ENCODE peak calls at places on chromosome 11, in eight cellular contexts. M is cardiac muscle cell; X is HTR-8/SVneo; K is NCI-H748 treated with DMSO at 0.1 percent for 48 hours; S is NCI-H146; H is left cardiac atrium; F is fibroblast of lung; D is stimulated activated CD4-positive, alpha-beta T cell treated with anti-CD3 and anti-CD28 coated beads, Interleukin-4, amount 100 ng/mL, for 24 hours. P is an unnamed sample.
A peak's percentile ranks its signal among the peaks of the same experiment; 100 is the strongest.

GRCh38 chr11:11985016-11985715 is 23.3 kb downstream of the DKK3 start:
- DNase-seq in M (no peak), X (no peak), K (no peak), S (no peak), H (no peak), F (peak; percentile 70), D (no peak), P (no peak)

GRCh38 chr11:32658639-32659406 is 75.2 kb downstream of the EIF3M start:
- DNase-seq in M (no peak), X (no peak), K (no peak), S (no peak), H (no peak), F (peak; percentile 6), D (no peak), P (no peak)

GRCh38 chr11:126195119-126195518 is 16.3 kb downstream of the RPUSD4 start:
- DNase-seq in M (no peak), X (no peak), K (no peak), S (no peak), H (no peak), F (no peak), D (no peak), P (no peak)

GRCh38 chr11:96664108-96664507 is 274.3 kb downstream of the JRKL start:
- DNase-seq in M (no peak), X (no peak), K (no peak), S (no peak), H (no peak), F (no peak), D (no peak), P (no peak)

GRCh38 chr11:128294001-128294684 is 293.2 kb downstream of the ETS1 start:
- DNase-seq in M (no peak), X (no peak), K (peak; percentile 59), S (no peak), H (no peak), F (no peak), D (no peak), P (no peak)

GRCh38 chr11:77779935-77780334 is 40.6 kb downstream of the RSF1 start:
- DNase-seq in M (peak; percentile 40), X (peak; percentile 24), K (no peak), S (no peak), H (no peak), F (peak; percentile 44), D (no peak), P (no peak)

GRCh38 chr11:32029721-32030120 is 61.2 kb upstream of the RCN1 start:
- DNase-seq in M (no peak), X (no peak), K (no peak), S (no peak), H (no peak), F (no peak), D (no peak), P (no peak)

GRCh38 chr11:119889728-119890280 is 160.8 kb upstream of the NECTIN1 start:
- DNase-seq in M (no peak), X (no peak), K (no peak), S (peak; percentile 42), H (no peak), F (no peak), D (no peak), P (no peak)

GRCh38 chr11:64447717-64448598 is 89.0 kb downstream of the RPS6KA4 start:
- DNase-seq in M (no peak), X (no peak), K (no peak), S (no peak), H (peak; percentile 36), F (peak; percentile 20), D (no peak), P (no peak)

GRCh38 chr11:46134540-46134939 is 13.3 kb upstream of the PHF21A start:
- DNase-seq in M (no peak), X (no peak), K (no peak), S (no peak), H (no peak), F (no peak), D (no peak), P (no peak)